ENCODE peak calls at places on chromosomes 16 and 17, in nine cellular contexts. D is H54; S is SHP77; P is tibial nerve; R is stimulated activated CD4-positive, alpha-beta T cell treated with anti-CD3 and anti-CD28 coated beads, Interleukin-1b, Interleukin-23, amount 100 ng/mL, for 1 hour; L is cardiac septum; X is mucosa of gallbladder; V is EH; B is stromal cell of bone marrow. Z is an unnamed sample.

GRCh38 chr16:54174201-54174600 is 112.4 kb downstream of the IRX3 start:
- DNase-seq in X (no peak), R (no peak), V (no peak), B (no peak), S (no peak), L (peak), P (no peak), D (no peak), Z (no peak)

GRCh38 chr17:49694847-49695697 is 12.7 kb downstream of the SLC35B1 start:
- DNase-seq in L (peak), R (peak), D (no peak), S (peak), B (no peak), P (peak), V (peak), X (peak), Z (peak)

GRCh38 chr16:57735755-57736418 is at the start of gene KATNB1:
- DNase-seq in B (no peak), R (no peak), X (no peak), S (no peak), P (no peak), V (peak), L (no peak), D (no peak), Z (no peak)

GRCh38 chr16:85017151-85017550 is 5.8 kb upstream of the ZDHHC7 start:
- DNase-seq in S (no peak), R (no peak), V (no peak), D (no peak), L (no peak), B (no peak), X (no peak), P (no peak), Z (no peak)

GRCh38 chr17:5813357-5813756 is 229.0 kb upstream of the NLRP1 start:
- DNase-seq in B (no peak), P (no peak), S (no peak), R (no peak), X (no peak), V (no peak), D (no peak), L (no peak), Z (no peak)

GRCh38 chr16:3702082-3702481 is 15.2 kb downstream of the TRAP1 start:
- DNase-seq in D (no peak), L (no peak), B (no peak), P (no peak), S (no peak), V (no peak), R (no peak), X (no peak), Z (no peak)

GRCh38 chr16:80993293-80993691 is 13.4 kb downstream of the CMC2 start:
- DNase-seq in V (peak), S (no peak), X (peak), P (no peak), R (no peak), L (no peak), B (peak), D (no peak), Z (no peak)

GRCh38 chr17:39753514-39754160 is 15.9 kb downstream of the GRB7 start:
- DNase-seq in R (no peak), B (no peak), L (peak), P (no peak), S (peak), V (peak), X (no peak), D (no peak), Z (peak)

GRCh38 chr16:2977440-2977839 is 2.8 kb downstream of the PKMYT1 start:
- DNase-seq in V (no peak), X (peak), P (no peak), B (no peak), L (no peak), D (no peak), R (no peak), S (peak), Z (peak)

GRCh38 chr16:57786632-57787518 is 15.4 kb downstream of the KIFC3 start:
- DNase-seq in L (peak), V (no peak), X (peak), P (no peak), R (no peak), S (no peak), D (no peak), B (no peak), Z (no peak)

GRCh38 chr17:9768381-9768934 is 22.9 kb downstream of the DHRS7C start:
- DNase-seq in D (peak), R (no peak), V (peak), P (no peak), X (no peak), B (peak), L (no peak), S (peak), Z (no peak)

GRCh38 chr17:37642706-37643105 is 540 bp downstream of the DDX52 start:
- DNase-seq in X (no peak), L (no peak), V (peak), P (no peak), R (no peak), S (no peak), B (peak), D (no peak), Z (no peak)

GRCh38 chr16:2990891-2991290 is 10.6 kb upstream of the PKMYT1 start:
- DNase-seq in L (no peak), S (no peak), P (no peak), V (no peak), R (no peak), X (no peak), B (no peak), D (no peak), Z (no peak)

GRCh38 chr16:51394401-51394800 is 243.3 kb upstream of the SALL1 start:
- DNase-seq in X (no peak), V (no peak), L (no peak), P (no peak), R (no peak), S (no peak), B (no peak), D (no peak), Z (no peak)

GRCh38 chr16:84656557-84657130 is 8.3 kb downstream of the KLHL36 start:
- DNase-seq in X (no peak), R (no peak), D (no peak), B (no peak), V (no peak), S (no peak), P (no peak), L (no peak), Z (no peak)

GRCh38 chr17:48954300-48954755 is 9.7 kb upstream of the SNF8 start:
- DNase-seq in D (no peak), L (no peak), X (no peak), B (no peak), V (peak), S (peak), R (no peak), P (no peak), Z (no peak)

GRCh38 chr17:17851101-17851500 is 14.3 kb upstream of the SREBF1 start:
- DNase-seq in X (no peak), B (no peak), S (no peak), V (no peak), D (no peak), P (no peak), L (no peak), R (no peak), Z (no peak)

GRCh38 chr17:82630212-82630611 is 18.0 kb downstream of the WDR45B start:
- DNase-seq in D (no peak), R (no peak), V (no peak), B (no peak), X (no peak), S (no peak), P (no peak), L (no peak), Z (no peak)

GRCh38 chr17:41538565-41538991 is 10.5 kb upstream of the KRT19 start:
- DNase-seq in V (peak), R (no peak), L (no peak), X (no peak), P (no peak), D (no peak), B (no peak), S (no peak), Z (no peak)

Z was measured in DMS153.